ENCODE peak calls at places on chromosomes 16 and 17, in ten cellular contexts. A is AG04449, C is A549, K is Peyer's patch, D is AG10803, S is uterus, G is gastrocnemius medialis, P is brain microvascular endothelial cell, Q is astrocyte of the spinal cord, T is bronchial epithelial cell. H is an unnamed sample.

GRCh38 chr17:50288306-50288705 is 14.0 kb downstream of the TMEM92 start:
- DNase-seq in A (no peak), C (no peak), K (no peak), D (no peak), S (no peak), G (no peak), P (no peak), Q (no peak), T (no peak), H (no peak)

GRCh38 chr17:50169121-50169764 is 3.4 kb downstream of the SGCA start:
- DNase-seq in A (no peak), C (peak; percentile 59), K (no peak), D (peak; percentile 79), S (peak; percentile 63), G (no peak), P (no peak), Q (peak; percentile 76), T (peak; percentile 50), H (peak; percentile 66)

GRCh38 chr17:45413498-45413923 is 19.2 kb downstream of the ARHGAP27 start:
- DNase-seq in A (no peak), C (no peak), K (peak; percentile 93), D (no peak), S (no peak), G (peak; percentile 14), P (no peak), Q (no peak), T (no peak), H (no peak)

GRCh38 chr17:28384281-28385036 is 13.0 kb downstream of the SARM1 start:
- DNase-seq in A (no peak), C (no peak), K (peak; percentile 90), D (peak; percentile 13), S (no peak), G (no peak), P (no peak), Q (no peak), T (peak; percentile 21), H (no peak)

GRCh38 chr16:67563708-67564468 is 1.6 kb downstream of the CTCF start:
- DNase-seq in A (no peak), C (no peak), K (no peak), D (peak; percentile 81), S (peak; percentile 71), G (peak; percentile 87), P (peak; percentile 35), Q (peak; percentile 57), T (peak; percentile 83), H (peak; percentile 88)

GRCh38 chr17:33523577-33523981 is 230.5 kb upstream of the ASIC2 start:
- DNase-seq in A (no peak), C (no peak), K (no peak), D (peak; percentile 29), S (peak; percentile 58), G (peak; percentile 19), P (peak; percentile 1), Q (no peak), T (no peak), H (no peak)

GRCh38 chr17:55683554-55684315 is 38.9 kb downstream of the TMEM100 start:
- DNase-seq in A (no peak), C (no peak), K (no peak), D (no peak), S (no peak), G (no peak), P (no peak), Q (no peak), T (peak; percentile 72), H (peak; percentile 50)

GRCh38 chr17:63998050-63998720 is at the start of gene PRR29:
- DNase-seq in A (no peak), C (peak; percentile 95), K (peak; percentile 71), D (peak; percentile 36), S (peak; percentile 33), G (no peak), P (peak; percentile 41), Q (no peak), T (no peak), H (peak; percentile 42)

GRCh38 chr17:73267648-73268537 is 6.2 kb upstream of the CPSF4L start:
- DNase-seq in A (no peak), C (no peak), K (no peak), D (no peak), S (no peak), G (no peak), P (no peak), Q (no peak), T (no peak), H (no peak)

GRCh38 chr16:50093607-50094570 is 28.1 kb downstream of the HEATR3 start:
- DNase-seq in A (no peak), C (no peak), K (no peak), D (peak; percentile 45), S (peak; percentile 56), G (peak; percentile 22), P (peak; percentile 83), Q (peak; percentile 59), T (no peak), H (no peak)

GRCh38 chr17:43367588-43368242 is 31.1 kb upstream of the ARL4D start:
- DNase-seq in A (no peak), C (peak; percentile 90), K (no peak), D (peak; percentile 91), S (peak; percentile 36), G (no peak), P (peak; percentile 79), Q (peak; percentile 92), T (peak; percentile 73), H (peak; percentile 49)

GRCh38 chr17:17546399-17547185 is 44.9 kb downstream of the PEMT start:
- DNase-seq in A (no peak), C (no peak), K (no peak), D (no peak), S (no peak), G (no peak), P (no peak), Q (no peak), T (no peak), H (no peak)

GRCh38 chr17:27986805-27987684 is 55.4 kb upstream of the NLK start:
- DNase-seq in A (no peak), C (no peak), K (no peak), D (no peak), S (peak; percentile 32), G (no peak), P (no peak), Q (no peak), T (no peak), H (no peak)

DNA sequence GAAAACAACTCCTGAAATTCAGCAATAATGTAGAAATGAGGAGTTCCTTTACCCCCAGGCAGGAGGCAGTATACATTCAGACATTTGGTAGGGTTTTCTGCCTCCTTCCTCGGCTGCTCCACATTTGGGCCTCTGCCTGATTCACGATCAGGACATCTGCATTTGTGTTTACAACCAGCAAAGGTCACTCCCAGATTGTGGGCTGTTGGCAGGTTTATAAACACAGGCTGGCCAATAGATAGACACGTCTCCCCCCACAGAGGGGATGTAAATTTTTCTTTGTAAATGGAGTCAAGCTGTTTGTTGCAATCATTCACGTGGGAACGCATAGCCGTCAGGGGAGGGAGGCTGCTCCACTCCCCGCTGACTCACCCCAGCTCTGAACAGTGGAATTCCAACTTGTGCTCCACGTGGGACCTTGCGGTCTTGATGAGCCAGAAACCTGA is 252.1 kb upstream of the N4BP1 start:
- DNase-seq in A (no peak), C (no peak), K (no peak), D (peak; percentile 67), S (peak; percentile 36), G (no peak), P (no peak), Q (peak; percentile 10), T (peak; percentile 22), H (peak; percentile 67)
- TF ChIP-seq CTCF in A (no peak), C (no peak), K (no peak), D (peak; percentile 26), S (peak; percentile 35), G (no peak), P (no peak), Q (no peak), T (no peak), H (no peak)

DNA sequence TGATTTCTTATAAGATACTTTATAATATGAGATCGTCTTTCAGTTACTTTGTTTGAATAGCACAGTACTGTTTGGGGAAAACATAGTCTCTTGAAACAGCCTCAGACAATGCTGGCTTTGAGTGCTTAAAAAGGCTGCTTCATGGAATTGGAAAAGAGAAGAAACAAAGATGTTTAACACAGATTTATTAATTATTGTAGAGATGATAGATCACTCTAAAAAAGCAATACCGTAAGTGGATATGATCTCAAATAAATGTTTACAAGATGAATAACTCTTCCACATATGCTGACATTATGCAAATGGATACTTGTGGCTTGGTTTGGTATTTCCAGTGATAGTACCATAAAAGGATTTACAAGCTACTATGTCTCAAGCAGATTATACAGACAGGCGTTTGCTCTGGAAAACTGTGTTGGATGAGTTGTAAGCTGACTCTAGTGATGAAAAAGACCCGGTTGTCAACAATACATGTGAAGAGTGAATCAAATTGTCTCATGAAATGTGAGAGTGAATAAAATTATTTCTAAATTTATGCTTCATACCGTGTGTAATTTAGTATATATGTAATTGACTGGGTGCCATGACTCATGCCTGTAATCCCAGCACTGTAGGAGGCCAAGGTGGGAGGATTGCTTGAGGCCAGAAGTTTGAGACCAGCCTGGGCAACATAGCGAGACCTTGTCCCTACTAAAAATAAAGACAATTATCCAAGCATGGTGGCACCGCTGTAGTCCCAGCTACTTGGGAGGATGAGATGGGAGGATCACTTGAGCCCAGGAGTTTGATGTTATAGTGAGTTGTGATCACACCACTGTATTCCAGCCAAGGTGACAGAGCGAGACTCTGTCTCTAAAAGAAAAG is 105.4 kb downstream of the FTO start:
- DNase-seq in A (peak; percentile 83), C (no peak), K (no peak), D (peak; percentile 94), S (no peak), G (no peak), P (peak; percentile 82), Q (peak; percentile 81), T (peak; percentile 80), H (peak; percentile 73)
- H3K4me3 ChIP-seq in A (no peak overlapping the region), C (no peak overlapping the region), K (no peak overlapping the region), D (no peak overlapping the region), S (no peak overlapping the region), G (no peak overlapping the region), P (no peak overlapping the region), Q (no peak overlapping the region), T (no peak overlapping the region), H (no peak overlapping the region)

DNA sequence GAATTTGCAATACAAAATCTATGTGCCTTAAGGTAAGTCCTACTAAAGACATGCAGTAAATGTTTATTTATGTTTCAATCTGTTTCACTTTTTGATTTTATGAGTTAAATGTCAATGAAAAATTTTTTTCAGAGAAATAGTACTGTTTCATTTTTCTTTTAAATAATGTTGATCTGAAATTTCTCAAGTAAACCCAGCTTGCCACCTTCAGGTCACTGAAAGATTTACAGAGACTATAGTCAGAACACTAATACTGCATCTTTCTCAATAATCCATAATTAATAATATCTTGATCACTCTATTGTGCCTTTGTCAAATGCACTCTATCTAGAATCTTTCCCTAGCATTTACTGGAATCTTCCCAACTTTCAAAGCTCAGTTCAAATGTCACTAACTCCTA is 6.5 kb upstream of the DHX40 start:
- DNase-seq in A (no peak), C (no peak), K (no peak), D (peak; percentile 20), S (no peak), G (no peak), P (no peak), Q (peak; percentile 17), T (no peak), H (peak; percentile 8)
- TF ChIP-seq CTCF in A (peak; percentile 19), C (peak; percentile 44), K (no peak), D (peak; percentile 54), S (no peak), G (peak; percentile 19), P (no peak), Q (peak; percentile 22), T (no peak), H (peak; percentile 28)

DNA sequence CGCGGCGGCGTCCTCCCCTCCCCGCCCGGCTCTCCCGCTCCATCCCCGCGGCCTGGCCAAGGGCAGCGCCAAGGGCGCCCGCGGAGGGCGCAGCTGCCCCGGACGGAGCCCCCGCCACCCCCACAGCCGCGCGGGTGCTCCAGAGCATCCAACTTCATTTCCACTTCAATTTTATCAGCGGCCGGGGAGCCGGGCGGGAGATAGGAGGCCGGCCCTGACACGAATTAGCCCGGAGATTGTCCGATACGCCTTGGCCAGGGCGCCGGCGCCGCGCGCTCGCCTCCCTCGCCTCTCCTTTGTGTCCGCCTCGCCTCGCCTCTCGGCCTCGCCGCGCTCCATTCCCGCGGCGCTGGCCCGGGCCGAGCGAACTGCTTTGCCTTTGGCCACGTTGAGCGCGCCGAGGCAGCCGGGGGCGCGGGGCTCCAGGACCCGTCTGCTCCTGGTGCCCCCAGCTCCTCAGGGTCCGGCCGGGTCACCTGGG is 129.1 kb upstream of the LHX1 start:
- DNase-seq in A (no peak), C (no peak), K (no peak), D (peak; percentile 2), S (no peak), G (no peak), P (no peak), Q (no peak), T (no peak), H (peak; percentile 18)
- H3K4me3 ChIP-seq in A (no peak overlapping the region), C (peak overlapping the region; percentile 27), K (no peak overlapping the region), D (no peak overlapping the region), S (no peak overlapping the region), G (no peak overlapping the region), P (no peak overlapping the region), Q (no peak overlapping the region), T (no peak overlapping the region), H (no peak overlapping the region)

H was measured in epithelial cell of esophagus.